ENCODE peak calls at places on chromosomes 13 and 19, in six cellular contexts. Z is Peyer's patch, H is sigmoid colon, D is tibial artery, M is adrenal gland, A is uterus. X is an unnamed sample.

GRCh38 chr19:43028866-43029265 is 2.6 kb upstream of the PSG11 start:
- DNase-seq in Z (no peak), H (no peak), D (no peak), M (no peak), A (no peak), X (no peak)

GRCh38 chr19:1487576-1488281 is 2.4 kb downstream of the PCSK4 start:
- DNase-seq in Z (no peak), H (no peak), D (no peak), M (no peak), A (no peak), X (no peak)

GRCh38 chr19:525857-526419 is 5.6 kb upstream of the CDC34 start:
- DNase-seq in Z (no peak), H (no peak), D (no peak), M (no peak), A (no peak), X (no peak)

GRCh38 chr13:53198017-53198416 is 169.4 kb downstream of the OLFM4 start:
- DNase-seq in Z (no peak), H (no peak), D (no peak), M (no peak), A (no peak), X (no peak)

GRCh38 chr13:43434185-43434584 is 352.6 kb downstream of the ENOX1 start:
- DNase-seq in Z (no peak), H (no peak), D (no peak), M (no peak), A (no peak), X (no peak)

GRCh38 chr19:58097349-58097748 is 682 bp downstream of the ZSCAN18 start:
- DNase-seq in Z (no peak), H (no peak), D (no peak), M (no peak), A (no peak), X (no peak)

GRCh38 chr13:93039131-93039530 is 187.5 kb upstream of the GPC6 start:
- DNase-seq in Z (no peak), H (no peak), D (no peak), M (no peak), A (no peak), X (no peak)

GRCh38 chr19:43623889-43624670 is 4.7 kb upstream of the ZNF428 start:
- DNase-seq in Z (no peak), H (no peak), D (no peak), M (no peak), A (no peak), X (no peak)

GRCh38 chr13:20475927-20476691 is 49.5 kb downstream of the CRYL1 start:
- DNase-seq in Z (peak; percentile 84), H (no peak), D (no peak), M (no peak), A (no peak), X (no peak)

GRCh38 chr13:46633416-46633815 is 80.4 kb downstream of the LRCH1 start:
- DNase-seq in Z (no peak), H (no peak), D (no peak), M (no peak), A (no peak), X (no peak)

GRCh38 chr19:2308114-2308556 is at the start of gene LINGO3:
- DNase-seq in Z (no peak), H (no peak), D (no peak), M (no peak), A (no peak), X (no peak)

GRCh38 chr13:75713852-75714251 is 77.7 kb downstream of the LMO7 start:
- DNase-seq in Z (no peak), H (no peak), D (no peak), M (no peak), A (no peak), X (no peak)

GRCh38 chr13:21137696-21138095 is 38.7 kb downstream of the SKA3 start:
- DNase-seq in Z (peak; percentile 47), H (no peak), D (no peak), M (no peak), A (no peak), X (no peak)

GRCh38 chr13:92896842-92897241 is 329.8 kb upstream of the GPC6 start:
- DNase-seq in Z (no peak), H (no peak), D (no peak), M (no peak), A (no peak), X (no peak)

GRCh38 chr19:5058456-5059190 is 89.7 kb downstream of the KDM4B start:
- DNase-seq in Z (no peak), H (no peak), D (no peak), M (no peak), A (no peak), X (no peak)

GRCh38 chr13:29301027-29301426 is 294.5 kb downstream of the SLC7A1 start:
- DNase-seq in Z (no peak), H (no peak), D (no peak), M (no peak), A (no peak), X (no peak)

GRCh38 chr19:58196911-58197616 is 14.2 kb downstream of the ZNF274 start:
- DNase-seq in Z (no peak), H (no peak), D (no peak), M (no peak), A (no peak), X (no peak)

GRCh38 chr13:33932765-33933406 is 114.9 kb downstream of the RFC3 start:
- DNase-seq in Z (no peak), H (no peak), D (no peak), M (no peak), A (no peak), X (no peak)

GRCh38 chr19:6108721-6109633 is 1.3 kb downstream of the RFX2 start:
- DNase-seq in Z (peak; percentile 70), H (peak; percentile 90), D (peak; percentile 90), M (peak; percentile 67), A (peak; percentile 80), X (peak; percentile 61)

GRCh38 chr19:48660854-48661731 is 11.7 kb downstream of the NTN5 start:
- DNase-seq in Z (peak; percentile 93), H (peak; percentile 91), D (peak; percentile 89), M (peak; percentile 87), A (peak; percentile 88), X (peak; percentile 78)

GRCh38 chr19:3699071-3699740 is 1.1 kb downstream of the PIP5K1C start:
- DNase-seq in Z (peak; percentile 61), H (peak; percentile 89), D (peak; percentile 83), M (peak; percentile 65), A (peak; percentile 46), X (peak; percentile 44)

GRCh38 chr13:33940898-33941297 is 122.9 kb downstream of the RFC3 start:
- DNase-seq in Z (no peak), H (no peak), D (no peak), M (no peak), A (no peak), X (no peak)

GRCh38 chr19:11814707-11815050 is 606 bp downstream of the ZNF440 start:
- DNase-seq in Z (no peak), H (no peak), D (no peak), M (peak; percentile 13), A (no peak), X (no peak)
- H3K27ac ChIP-seq in Z (peak overlapping the region; percentile 94), H (peak overlapping the region; percentile 86), D (peak overlapping the region; percentile 92), M (peak overlapping the region; percentile 93), A (peak overlapping the region; percentile 83), X (peak overlapping the region; percentile 71)

GRCh38 chr19:12789098-12789903 is 2.0 kb upstream of the JUNB start:
- DNase-seq in Z (no peak), H (no peak), D (no peak), M (peak; percentile 55), A (no peak), X (no peak)
- H3K4me1 ChIP-seq in Z (peaks cover 42% of the 10 kb centered on the region), H (peaks cover 55% of the 10 kb centered on the region), D (no peaks in the 10 kb centered on the region), M (peaks cover 25% of the 10 kb centered on the region), A (no peaks in the 10 kb centered on the region), X (peaks cover 27% of the 10 kb centered on the region)

DNA sequence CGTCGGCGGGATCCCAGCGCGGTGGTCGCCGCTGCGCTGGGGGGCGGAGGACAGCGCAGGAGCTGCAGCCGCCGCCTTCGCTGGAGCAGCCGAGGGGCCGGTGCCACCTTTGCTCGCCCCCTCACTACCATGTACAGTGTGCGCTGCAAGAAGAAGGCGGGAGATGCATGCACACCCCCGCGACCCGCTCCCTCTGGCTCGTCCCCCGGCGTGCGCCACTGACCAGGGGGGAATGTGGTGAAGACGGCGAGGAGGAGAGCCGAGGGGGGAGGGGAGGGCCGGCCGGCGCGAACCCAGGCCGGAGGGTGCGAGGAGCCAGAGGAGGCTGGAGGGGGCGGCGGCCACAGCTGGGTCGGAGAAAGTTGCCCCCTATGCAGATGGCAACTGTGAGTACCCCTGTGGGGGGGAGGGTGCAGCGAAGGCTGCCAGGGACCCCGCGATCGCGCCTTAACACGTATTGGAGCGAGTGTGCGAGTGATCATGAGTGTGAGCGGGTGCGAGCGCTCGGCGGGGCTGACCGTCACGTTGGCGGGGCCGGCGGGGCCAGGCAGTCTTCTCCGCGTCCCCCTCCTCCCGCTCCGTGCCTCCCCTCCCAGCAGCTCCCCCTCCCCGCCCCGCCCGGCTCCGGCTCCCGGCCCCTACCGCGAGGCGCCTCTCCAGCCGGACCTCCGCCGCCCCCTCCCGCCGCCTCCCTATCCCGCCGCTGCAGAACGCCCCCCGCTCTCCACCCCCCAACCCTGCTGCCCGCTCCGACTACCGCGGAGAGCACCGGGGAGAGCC is 843 bp downstream of the SLITRK5 start:
- DNase-seq in Z (peak; percentile 39), H (no peak), D (peak; percentile 64), M (no peak), A (no peak), X (peak; percentile 42)
- TF ChIP-seq CTCF in Z (no peak), H (no peak), D (no peak), M (no peak), A (no peak), X (no peak)

GRCh38 chr19:22620912-22621311 is 13.2 kb upstream of the ZNF492 start:
- DNase-seq in Z (no peak), H (no peak), D (no peak), M (no peak), A (no peak), X (peak; percentile 1)

GRCh38 chr19:22620401-22620800 is 13.7 kb upstream of the ZNF492 start:
- DNase-seq in Z (no peak), H (no peak), D (no peak), M (no peak), A (no peak), X (no peak)

GRCh38 chr19:22619371-22619770 is 14.8 kb upstream of the ZNF492 start:
- DNase-seq in Z (no peak), H (no peak), D (no peak), M (no peak), A (no peak), X (no peak)

GRCh38 chr19:22622020-22622419 is 12.1 kb upstream of the ZNF492 start:
- DNase-seq in Z (peak; percentile 9), H (no peak), D (no peak), M (no peak), A (no peak), X (no peak)

GRCh38 chr19:22619932-22620331 is 14.2 kb upstream of the ZNF492 start:
- DNase-seq in Z (no peak), H (no peak), D (no peak), M (no peak), A (no peak), X (no peak)
- H3K27ac ChIP-seq in Z (no peak overlapping the region), H (no peak overlapping the region), D (no peak overlapping the region), M (no peak overlapping the region), A (no peak overlapping the region), X (no peak overlapping the region)

GRCh38 chr19:46202872-46203860 is 26.4 kb upstream of the IGFL1 start:
- DNase-seq in Z (no peak), H (no peak), D (no peak), M (no peak), A (no peak), X (no peak)
- H3K4me1 ChIP-seq in Z (no peaks in the 10 kb centered on the region), H (no peaks in the 10 kb centered on the region), D (no peaks in the 10 kb centered on the region), M (peaks cover 19% of the 10 kb centered on the region), A (no peaks in the 10 kb centered on the region), X (no peaks in the 10 kb centered on the region)

DNA sequence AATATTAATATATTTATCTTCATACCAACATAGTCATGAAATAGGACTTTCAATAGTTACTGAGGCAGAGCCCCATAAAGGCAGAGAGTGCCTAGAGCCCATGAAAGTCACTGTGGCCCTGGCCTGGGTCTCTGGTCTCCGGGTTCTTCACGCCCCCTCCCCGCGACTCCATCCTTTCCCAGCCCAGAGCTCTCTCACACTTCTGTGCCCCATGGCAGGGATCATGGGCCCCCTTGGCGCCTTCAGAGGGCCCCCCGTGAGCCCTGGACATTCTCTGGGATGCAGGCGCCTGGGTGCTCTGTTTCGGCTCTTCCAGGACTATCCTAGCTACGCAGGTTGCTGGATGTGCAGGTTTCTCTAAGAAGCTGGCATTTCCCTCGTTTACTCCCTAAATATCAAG is 228.4 kb downstream of the TEX29 start:
- DNase-seq in Z (no peak), H (no peak), D (no peak), M (no peak), A (no peak), X (no peak)
- TF ChIP-seq CTCF in Z (no peak), H (no peak), D (no peak), M (no peak), A (no peak), X (no peak)

X was measured in right lobe of liver.